ENCODE peak calls at places on chromosomes 3 and 15, in six cellular contexts. Y, K, G, C, E and T are unnamed samples.
A peak's percentile ranks its signal among the peaks of the same experiment; 100 is the strongest.

GRCh38 chr3:107633327-107634141 is 110.8 kb downstream of the BBX start:
- DNase-seq in G (no peak), E (no peak), K (no peak), Y (peak; percentile 32), C (no peak), T (no peak)

GRCh38 chr3:157066335-157067071 is 93.4 kb downstream of the CCNL1 start:
- DNase-seq in E (peak; percentile 86), K (peak; percentile 57), Y (no peak), C (peak; percentile 78), G (no peak), T (no peak)

GRCh38 chr15:39621210-39621609 is 40.3 kb downstream of the THBS1 start:
- DNase-seq in E (no peak), C (no peak), Y (no peak), G (no peak), K (no peak), T (no peak)

GRCh38 chr15:57345584-57345983 is 30.7 kb upstream of the CGNL1 start:
- DNase-seq in Y (no peak), K (no peak), G (no peak), C (no peak), E (no peak), T (no peak)

GRCh38 chr3:71219744-71220638 is 363.5 kb downstream of the FOXP1 start:
- DNase-seq in Y (peak; percentile 59), K (no peak), E (no peak), C (no peak), G (peak; percentile 29), T (no peak)

GRCh38 chr3:23431759-23432158 is 228.6 kb downstream of the UBE2E2 start:
- DNase-seq in Y (no peak), E (peak; percentile 30), K (no peak), C (no peak), G (no peak), T (no peak)

GRCh38 chr3:195247863-195248189 is 23.1 kb downstream of the XXYLT1 start:
- DNase-seq in C (no peak), K (peak; percentile 45), Y (no peak), E (no peak), G (no peak), T (no peak)

GRCh38 chr3:44989636-44990373 is 13.8 kb downstream of the EXOSC7 start:
- DNase-seq in Y (no peak), C (peak; percentile 35), E (no peak), G (no peak), K (no peak), T (peak; percentile 49)

GRCh38 chr3:99499235-99499798 is 139.1 kb upstream of the COL8A1 start:
- DNase-seq in K (no peak), Y (peak; percentile 23), G (no peak), C (peak; percentile 73), E (peak; percentile 82), T (peak; percentile 63)

GRCh38 chr3:101964861-101965260 is 115.5 kb downstream of the NFKBIZ start:
- DNase-seq in G (no peak), C (no peak), E (peak; percentile 38), Y (no peak), K (no peak), T (no peak)

GRCh38 chr3:56939759-56940323 is 120.6 kb upstream of the SPATA12 start:
- DNase-seq in K (no peak), G (no peak), Y (no peak), C (no peak), E (no peak), T (no peak)

GRCh38 chr3:135929670-135930069 is 35.9 kb upstream of the PPP2R3A start:
- DNase-seq in E (peak; percentile 66), Y (no peak), G (no peak), K (no peak), C (peak; percentile 74), T (peak; percentile 69)

GRCh38 chr3:195033531-195034091 is 237.3 kb downstream of the XXYLT1 start:
- DNase-seq in Y (no peak), C (no peak), G (no peak), E (no peak), K (no peak), T (no peak)

GRCh38 chr15:57122080-57122845 is 203.8 kb downstream of the TCF12 start:
- DNase-seq in K (no peak), Y (no peak), G (no peak), C (no peak), E (no peak), T (peak; percentile 10)

GRCh38 chr3:170511371-170511770 is 74.5 kb downstream of the SLC7A14 start:
- DNase-seq in E (no peak), K (no peak), G (no peak), C (no peak), Y (no peak), T (no peak)

GRCh38 chr3:128278761-128279593 is 125.7 kb downstream of the EEFSEC start:
- DNase-seq in G (no peak), Y (no peak), C (peak; percentile 90), K (peak; percentile 76), E (peak; percentile 68), T (peak; percentile 94)

GRCh38 chr15:70876011-70876410 is 16.2 kb downstream of the THAP10 start:
- DNase-seq in E (no peak), C (no peak), G (no peak), K (no peak), Y (no peak), T (no peak)

GRCh38 chr3:184337315-184337714 is at the start of gene FAM131A:
- DNase-seq in G (no peak), E (no peak), C (peak; percentile 50), K (no peak), Y (no peak), T (peak; percentile 60)

GRCh38 chr3:114823061-114823460 is 324.0 kb downstream of the ZBTB20 start:
- DNase-seq in E (no peak), Y (no peak), G (no peak), C (no peak), K (no peak), T (no peak)

GRCh38 chr15:94042163-94042954 is 189.0 kb upstream of the MCTP2 start:
- DNase-seq in Y (no peak), K (no peak), C (peak; percentile 63), E (peak; percentile 60), G (no peak), T (no peak)

GRCh38 chr3:196792771-196793170 is 53.1 kb downstream of the PAK2 start:
- DNase-seq in K (no peak), C (peak; percentile 16), Y (no peak), G (no peak), E (peak; percentile 39), T (no peak)

GRCh38 chr15:48571510-48571909 is 74.0 kb downstream of the FBN1 start:
- DNase-seq in C (no peak), Y (no peak), E (no peak), G (no peak), K (no peak), T (no peak)

GRCh38 chr3:169891886-169892285 is 19.5 kb upstream of the SAMD7 start:
- DNase-seq in Y (no peak), C (no peak), E (no peak), K (no peak), G (no peak), T (no peak)

GRCh38 chr15:58985443-58985842 is 2.0 kb upstream of the RNF111 start:
- DNase-seq in C (peak; percentile 80), K (no peak), G (no peak), Y (no peak), E (peak; percentile 64), T (peak; percentile 37)

GRCh38 chr15:35863655-35864054 is 317.7 kb upstream of the DPH6 start:
- DNase-seq in Y (no peak), K (no peak), C (no peak), E (no peak), G (no peak), T (no peak)

GRCh38 chr15:86165263-86166204 is 85.9 kb downstream of the AGBL1 start:
- DNase-seq in Y (no peak), E (no peak), K (no peak), G (no peak), C (peak; percentile 1), T (no peak)

GRCh38 chr3:77247817-77248216 is 207.9 kb downstream of the ROBO2 start:
- DNase-seq in G (no peak), Y (no peak), C (no peak), E (no peak), K (no peak), T (no peak)

GRCh38 chr3:58013973-58014649 is 5.9 kb downstream of the FLNB start:
- DNase-seq in C (peak; percentile 98), K (no peak), Y (no peak), G (no peak), E (peak; percentile 83), T (peak; percentile 94)

GRCh38 chr3:150956376-150956775 is 16.2 kb downstream of the CLRN1 start:
- DNase-seq in E (peak; percentile 59), K (no peak), C (peak; percentile 29), Y (no peak), G (no peak), T (peak; percentile 29)

GRCh38 chr3:50594253-50594785 is 17.3 kb downstream of the CISH start:
- DNase-seq in Y (no peak), E (no peak), C (no peak), K (no peak), G (no peak), T (no peak)

GRCh38 chr3:33652736-33653135 is 65.3 kb downstream of the CLASP2 start:
- DNase-seq in E (no peak), G (no peak), C (no peak), Y (no peak), K (no peak), T (no peak)

GRCh38 chr15:68197170-68197492 is 8.0 kb downstream of the CALML4 start:
- DNase-seq in G (no peak), E (no peak), Y (peak; percentile 23), C (no peak), K (no peak), T (no peak)